ENCODE peak calls at places on chromosome 11, in ten cellular contexts. F is astrocyte of the spinal cord, N is fibroblast of lung, G is osteocyte, I is astrocyte, C is A673, E is epithelial cell of proximal tubule, P is GM06990, J is neural crest cell, K is adrenal gland. Y is an unnamed sample.

GRCh38 chr11:66317322-66317765 is 500 bp upstream of the CD248 start:
- DNase-seq in G (no peak), C (peak), K (no peak), F (no peak), J (no peak), P (no peak), E (no peak), N (peak), I (no peak), Y (no peak)

GRCh38 chr11:68372114-68372513 is 59.7 kb downstream of the LRP5 start:
- DNase-seq in J (no peak), P (no peak), N (no peak), I (no peak), C (no peak), F (no peak), G (no peak), E (no peak), K (no peak), Y (no peak)

GRCh38 chr11:128783513-128783912 is 83.6 kb downstream of the KCNJ1 start:
- DNase-seq in P (no peak), E (no peak), J (no peak), I (no peak), K (no peak), C (no peak), N (no peak), F (no peak), G (no peak), Y (no peak)

GRCh38 chr11:110134120-110134519 is 40.9 kb downstream of the ZC3H12C start:
- DNase-seq in F (peak), I (peak), P (no peak), G (no peak), J (peak), E (no peak), N (no peak), K (no peak), C (peak), Y (no peak)

GRCh38 chr11:45209904-45210699 is 63.7 kb downstream of the PRDM11 start:
- DNase-seq in G (no peak), F (peak), K (peak), I (no peak), N (peak), C (peak), E (no peak), P (no peak), J (peak), Y (peak)

GRCh38 chr11:47510231-47510630 is 42.7 kb downstream of the CELF1 start:
- DNase-seq in C (no peak), K (no peak), J (no peak), P (peak), E (no peak), N (no peak), G (no peak), I (no peak), F (no peak), Y (no peak)

GRCh38 chr11:119195680-119196079 is 10.4 kb downstream of the NHERF4 start:
- DNase-seq in N (peak), C (peak), P (no peak), K (peak), F (peak), J (no peak), G (no peak), E (no peak), I (peak), Y (no peak)

GRCh38 chr11:12581923-12582322 is 92.3 kb upstream of the TEAD1 start:
- DNase-seq in F (peak), G (no peak), P (no peak), E (peak), J (no peak), C (peak), K (no peak), I (peak), N (peak), Y (no peak)

GRCh38 chr11:68007498-68008380 is 2.4 kb upstream of the ALDH3B1 start:
- DNase-seq in E (no peak), N (no peak), I (no peak), F (no peak), K (no peak), J (no peak), P (no peak), G (no peak), C (no peak), Y (no peak)

GRCh38 chr11:2581931-2582435 is 117.8 kb downstream of the KCNQ1OT1 start:
- DNase-seq in G (peak), J (no peak), C (no peak), P (no peak), K (peak), E (no peak), F (no peak), N (no peak), I (no peak), Y (peak)

GRCh38 chr11:34356576-34356917 is 1.3 kb downstream of the ABTB2 start:
- DNase-seq in P (no peak), K (peak), C (peak), G (no peak), N (peak), I (peak), E (no peak), J (peak), F (peak), Y (no peak)

GRCh38 chr11:34356918-34357645 is 728 bp downstream of the ABTB2 start:
- DNase-seq in I (peak), P (peak), J (peak), E (no peak), F (peak), G (no peak), K (peak), C (peak), N (peak), Y (no peak)

GRCh38 chr11:34354782-34355181 is 3.0 kb downstream of the ABTB2 start:
- DNase-seq in N (peak), P (no peak), K (no peak), J (no peak), E (no peak), G (no peak), F (no peak), I (peak), C (no peak), Y (no peak)

GRCh38 chr11:34355726-34356125 is 2.1 kb downstream of the ABTB2 start:
- DNase-seq in K (no peak), F (no peak), J (no peak), C (no peak), N (no peak), P (no peak), G (no peak), I (no peak), E (no peak), Y (no peak)

DNA sequence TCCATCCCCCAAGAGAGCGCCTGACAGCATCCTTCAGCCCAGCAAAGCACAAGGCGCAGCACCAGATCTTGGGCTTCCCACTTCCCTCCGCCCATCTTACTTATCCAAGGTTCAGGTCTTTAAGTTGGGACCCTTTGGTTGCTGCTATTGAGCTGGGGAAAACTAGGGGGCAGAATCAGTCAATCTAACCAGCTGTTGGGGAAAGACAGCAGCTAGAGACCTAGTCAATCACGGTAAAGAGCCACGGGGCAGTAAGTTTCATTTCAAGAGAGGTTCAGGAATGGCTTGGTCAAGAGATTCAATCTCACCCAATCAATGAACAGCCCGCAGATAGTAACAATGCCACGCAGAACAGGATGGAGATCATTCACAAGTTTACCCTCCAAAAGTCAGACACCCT is 1.7 kb downstream of the ABTB2 start:
- DNase-seq in F (no peak), I (no peak), J (no peak), N (no peak), P (no peak), E (no peak), C (peak), K (no peak), G (no peak), Y (no peak)
- TF ChIP-seq CTCF in F (peak), I (no peak), J (no peak), N (no peak), P (peak), E (peak), C (peak), K (no peak), G (no peak), Y (no peak)

DNA sequence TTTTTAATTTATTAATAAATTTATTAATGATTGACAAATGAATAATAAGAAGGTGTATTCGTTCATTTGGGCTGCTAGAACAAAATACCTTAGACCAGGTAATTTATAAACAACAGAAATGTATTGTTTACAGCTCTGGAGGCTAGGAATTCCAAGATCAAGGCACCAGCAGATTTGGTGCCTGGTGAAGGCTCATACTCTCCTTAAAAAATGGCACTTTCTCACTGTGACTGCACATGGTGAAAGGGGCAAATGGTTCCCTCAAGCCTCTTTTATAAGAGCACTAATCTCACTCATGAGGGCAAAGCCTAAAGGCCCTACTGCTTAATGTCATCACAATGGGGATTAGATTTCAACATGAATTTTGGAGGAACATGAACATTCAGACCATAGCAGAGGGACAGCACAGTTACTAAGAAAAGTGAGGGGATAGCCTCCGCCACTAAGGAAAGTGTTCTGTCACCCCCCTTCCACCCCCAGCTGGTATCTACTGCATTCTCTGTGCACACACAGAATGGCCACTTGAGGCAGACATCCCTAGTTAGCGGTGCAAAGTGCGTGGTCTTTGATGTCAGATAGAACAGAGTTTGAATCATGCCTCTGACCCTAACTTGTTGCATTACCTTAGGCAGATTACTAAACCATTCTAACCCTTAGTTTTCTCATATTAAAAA is 47.2 kb upstream of the CEP295 start:
- DNase-seq in P (no peak), G (no peak), J (peak), I (no peak), C (peak), N (no peak), F (no peak), K (no peak), E (no peak), Y (no peak)
- TF ChIP-seq CTCF in P (peak), G (no peak), J (peak), I (no peak), C (peak), N (peak), F (peak), K (no peak), E (peak), Y (no peak)

DNA sequence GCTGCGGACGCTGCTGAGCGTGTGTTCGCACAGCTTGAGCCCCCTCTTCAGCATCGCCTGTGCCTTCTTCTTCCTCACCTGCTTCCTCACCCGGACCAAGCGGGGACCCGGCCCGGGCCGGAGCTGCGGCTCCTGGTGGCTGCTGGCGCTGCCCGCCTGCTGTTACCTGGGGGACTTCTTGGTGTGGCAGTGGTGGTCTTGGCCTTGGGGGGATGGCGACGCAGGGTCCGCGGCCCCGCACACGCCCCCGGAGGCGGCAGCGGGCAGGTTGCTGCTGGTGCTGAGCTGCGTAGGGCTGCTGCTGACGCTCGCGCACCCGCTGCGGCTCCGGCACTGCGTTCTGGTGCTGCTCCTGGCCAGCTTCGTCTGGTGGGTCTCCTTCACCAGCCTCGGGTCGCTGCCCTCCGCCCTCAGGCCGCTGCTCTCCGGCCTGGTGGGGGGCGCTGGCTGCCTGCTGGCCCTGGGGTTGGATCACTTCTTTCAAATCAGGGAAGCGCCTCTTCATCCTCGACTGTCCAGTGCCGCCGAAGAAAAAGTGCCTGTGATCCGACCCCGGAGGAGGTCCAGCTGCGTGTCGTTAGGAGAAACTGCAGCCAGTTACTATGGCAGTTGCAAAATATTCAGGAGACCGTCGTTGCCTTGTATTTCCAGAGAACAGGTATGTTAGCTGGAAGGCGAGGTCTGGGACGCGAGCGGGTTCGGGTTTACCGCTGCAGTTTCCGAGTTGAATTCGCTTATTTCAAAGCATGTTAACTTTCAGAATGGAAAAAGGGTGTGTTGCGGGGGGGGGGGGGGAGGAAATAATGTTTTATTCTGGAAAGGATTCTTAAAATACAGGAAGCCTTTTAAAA is 1.0 kb downstream of the PDE3B start:
- DNase-seq in K (no peak), J (peak), G (no peak), P (peak), C (peak), I (no peak), N (peak), F (peak), E (no peak), Y (no peak)
- TF ChIP-seq CTCF in K (no peak), J (no peak), G (no peak), P (no peak), C (no peak), I (no peak), N (no peak), F (no peak), E (peak), Y (no peak)

DNA sequence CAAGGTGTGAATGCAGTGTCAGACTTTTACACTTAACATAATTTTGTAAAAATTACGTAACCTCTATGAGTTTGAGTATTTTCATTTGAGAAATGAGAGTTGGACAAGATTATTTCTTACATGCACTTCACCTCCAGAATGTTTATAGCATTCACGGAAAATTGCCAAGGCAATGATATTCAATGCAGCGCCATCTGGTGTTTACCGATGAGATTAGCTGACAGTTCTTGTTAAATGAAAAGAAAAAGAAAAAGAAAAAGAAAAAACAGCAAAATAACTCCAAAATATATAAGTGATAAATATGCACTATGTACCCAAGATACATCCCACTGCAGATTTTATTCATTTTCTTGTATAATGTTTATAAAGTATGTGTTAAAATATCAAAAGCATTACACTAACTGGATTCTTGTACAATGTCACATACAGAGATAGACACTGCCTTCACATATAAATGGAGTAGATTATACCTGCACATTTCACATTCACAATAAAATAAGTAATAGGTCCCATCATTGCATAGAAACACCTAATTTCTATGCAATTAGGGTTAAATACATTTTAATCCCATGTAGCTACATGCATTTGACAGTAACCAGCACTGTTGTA is 976.3 kb upstream of the FAT3 start:
- DNase-seq in P (no peak), N (peak), K (peak), G (no peak), I (no peak), C (peak), J (peak), F (peak), E (no peak), Y (no peak)
- TF ChIP-seq CTCF in P (peak), N (peak), K (peak), G (peak), I (peak), C (peak), J (peak), F (peak), E (peak), Y (no peak)

GRCh38 chr11:69603978-69604524 is 36.9 kb upstream of the CCND1 start:
- DNase-seq in G (no peak), C (no peak), K (no peak), E (no peak), J (no peak), F (no peak), P (no peak), N (no peak), I (peak), Y (no peak)
- TF ChIP-seq CTCF in G (no peak), C (no peak), K (no peak), E (no peak), J (no peak), F (no peak), P (no peak), N (no peak), I (no peak), Y (no peak)

DNA sequence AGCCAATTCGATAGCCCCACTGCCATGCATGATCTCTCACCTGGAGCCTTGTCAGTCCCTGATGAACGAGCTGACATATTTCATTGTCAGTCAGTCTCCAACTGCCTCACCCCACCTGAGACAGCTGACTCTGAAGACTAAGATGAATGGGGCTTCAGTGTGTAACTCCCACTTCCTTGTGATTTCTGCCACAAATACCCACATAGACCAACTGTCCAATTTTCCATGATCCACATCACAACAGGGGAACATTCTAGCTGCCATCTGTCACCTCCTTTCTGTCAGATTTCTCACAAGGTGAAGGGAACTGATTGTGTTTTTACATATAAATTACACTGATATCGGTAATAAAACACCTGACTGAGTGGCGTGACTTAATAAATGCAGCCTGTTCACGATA is 206.5 kb downstream of the FAM181B start:
- DNase-seq in F (no peak), G (no peak), J (no peak), E (no peak), K (no peak), C (no peak), I (no peak), P (no peak), N (no peak), Y (no peak)
- TF ChIP-seq CTCF in F (no peak), G (no peak), J (no peak), E (no peak), K (no peak), C (no peak), I (no peak), P (no peak), N (no peak), Y (no peak)

GRCh38 chr11:32379714-32380113 is 55.6 kb downstream of the WT1 start:
- DNase-seq in I (no peak), E (no peak), P (no peak), G (no peak), N (no peak), K (no peak), C (no peak), F (no peak), J (no peak), Y (no peak)

GRCh38 chr11:32374261-32374711 is 61.1 kb downstream of the WT1 start:
- DNase-seq in C (peak), J (peak), I (no peak), F (no peak), P (peak), E (no peak), K (no peak), N (peak), G (no peak), Y (no peak)
- TF ChIP-seq CTCF in C (peak), J (peak), I (peak), F (peak), P (peak), E (peak), K (peak), N (peak), G (peak), Y (no peak)